ENCODE peak calls at places on chromosomes 1 and 21, in nine cellular contexts. S is prostate gland, X is A549, N is heart right ventricle, F is pancreas, Y is cardiac muscle cell, H is H1, G is body of pancreas, D is right lobe of liver. Q is an unnamed sample.
A peak's percentile ranks its signal among the peaks of the same experiment; 100 is the strongest.

GRCh38 chr1:44019398-44020044 is 11.7 kb downstream of the SLC6A9 start:
- DNase-seq in S (no peak), X (no peak), N (no peak), F (no peak), Y (no peak), H (no peak), G (no peak), D (no peak), Q (no peak)

GRCh38 chr1:183306317-183307042 is 111.7 kb downstream of the NMNAT2 start:
- DNase-seq in S (no peak), X (peak; percentile 33), N (peak; percentile 39), F (peak; percentile 81), Y (no peak), H (no peak), G (peak; percentile 84), D (no peak), Q (no peak)

GRCh38 chr1:9715536-9716226 is 64.2 kb downstream of the PIK3CD start:
- DNase-seq in S (no peak), X (no peak), N (no peak), F (no peak), Y (no peak), H (no peak), G (no peak), D (no peak), Q (no peak)

GRCh38 chr1:112522621-112523020 is 13.9 kb downstream of the WNT2B start:
- DNase-seq in S (no peak), X (no peak), N (no peak), F (no peak), Y (peak; percentile 93), H (no peak), G (no peak), D (no peak), Q (no peak)

GRCh38 chr1:51578383-51579109 is 38.3 kb upstream of the OSBPL9 start:
- DNase-seq in S (no peak), X (no peak), N (no peak), F (no peak), Y (no peak), H (no peak), G (peak; percentile 4), D (no peak), Q (no peak)

GRCh38 chr21:41953831-41954653 is at the start of gene C2CD2:
- DNase-seq in S (no peak), X (peak; percentile 47), N (peak; percentile 69), F (peak; percentile 71), Y (peak; percentile 85), H (peak; percentile 80), G (peak; percentile 67), D (peak; percentile 74), Q (no peak)

GRCh38 chr1:42966688-42967609 is 8.3 kb upstream of the SLC2A1 start:
- DNase-seq in S (peak; percentile 81), X (peak; percentile 88), N (no peak), F (peak; percentile 70), Y (peak; percentile 64), H (peak; percentile 63), G (peak; percentile 72), D (peak; percentile 23), Q (no peak)

GRCh38 chr1:195604287-195604686 is 1004.0 kb downstream of the KCNT2 start:
- DNase-seq in S (no peak), X (no peak), N (no peak), F (no peak), Y (no peak), H (no peak), G (no peak), D (no peak), Q (no peak)

GRCh38 chr1:111770916-111771315 is 15.2 kb downstream of the DDX20 start:
- DNase-seq in S (no peak), X (no peak), N (no peak), F (no peak), Y (peak; percentile 55), H (no peak), G (no peak), D (no peak), Q (no peak)

GRCh38 chr21:44428281-44428942 is 26.9 kb upstream of the LRRC3 start:
- DNase-seq in S (no peak), X (peak; percentile 20), N (no peak), F (peak; percentile 28), Y (no peak), H (peak; percentile 83), G (peak; percentile 31), D (peak; percentile 80), Q (no peak)

GRCh38 chr1:94792876-94793605 is 27.1 kb upstream of the SLC44A3 start:
- DNase-seq in S (no peak), X (no peak), N (no peak), F (no peak), Y (peak; percentile 63), H (no peak), G (no peak), D (no peak), Q (no peak)

GRCh38 chr1:167472729-167473529 is 45.4 kb downstream of the CD247 start:
- DNase-seq in S (no peak), X (no peak), N (no peak), F (no peak), Y (no peak), H (no peak), G (no peak), D (no peak), Q (no peak)

GRCh38 chr1:60894121-60894520 is 188.2 kb upstream of the NFIA start:
- DNase-seq in S (no peak), X (no peak), N (no peak), F (no peak), Y (no peak), H (no peak), G (no peak), D (no peak), Q (no peak)

DNA sequence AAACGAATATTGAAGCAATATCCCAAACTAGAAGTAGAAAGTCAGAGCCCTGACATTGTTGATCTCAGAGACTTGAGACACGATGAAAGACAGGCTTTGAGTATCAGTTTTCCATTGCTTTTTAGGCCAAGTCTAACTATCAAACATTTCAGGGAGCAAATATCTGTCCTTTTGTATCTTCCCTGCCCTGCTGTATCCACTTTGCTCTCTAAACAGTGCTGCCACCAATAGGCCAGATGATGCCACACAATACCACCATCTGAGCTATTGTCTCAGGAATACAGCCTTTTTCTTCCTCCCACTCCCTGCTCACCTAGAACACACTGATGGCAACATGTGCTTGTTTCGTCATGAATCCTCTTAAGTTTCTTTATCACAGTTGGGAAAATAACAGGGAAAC is 62.6 kb upstream of the SPAG17 start:
- DNase-seq in S (no peak), X (peak; percentile 1), N (no peak), F (no peak), Y (peak; percentile 21), H (no peak), G (peak; percentile 5), D (no peak), Q (no peak)
- TF ChIP-seq CTCF in S (no peak), X (no peak), N (no peak), F (no peak), Y (peak; percentile 45), H (no peak), G (peak; percentile 6), D (no peak), Q (no peak)

GRCh38 chr1:161978011-161978790 is 45.5 kb downstream of the OLFML2B start:
- DNase-seq in S (no peak), X (no peak), N (no peak), F (no peak), Y (no peak), H (no peak), G (no peak), D (no peak), Q (no peak)
- H3K4me3 ChIP-seq in S (no peak overlapping the region), X (no peak overlapping the region), N (no peak overlapping the region), F (no peak overlapping the region), Y (no peak overlapping the region), H (no peak overlapping the region), G (no peak overlapping the region), D (no peak overlapping the region), Q (no peak overlapping the region)

GRCh38 chr1:116413414-116413813 is 40.4 kb downstream of the ATP1A1 start:
- DNase-seq in S (no peak), X (no peak), N (no peak), F (no peak), Y (no peak), H (no peak), G (no peak), D (no peak), Q (no peak)

GRCh38 chr1:116411784-116412479 is 38.9 kb downstream of the ATP1A1 start:
- DNase-seq in S (no peak), X (no peak), N (no peak), F (no peak), Y (peak; percentile 35), H (no peak), G (peak; percentile 51), D (no peak), Q (no peak)

GRCh38 chr1:116412898-116413297 is 39.9 kb downstream of the ATP1A1 start:
- DNase-seq in S (no peak), X (no peak), N (no peak), F (no peak), Y (no peak), H (no peak), G (no peak), D (no peak), Q (no peak)

GRCh38 chr1:116414364-116414763 is 41.3 kb downstream of the ATP1A1 start:
- DNase-seq in S (no peak), X (no peak), N (no peak), F (no peak), Y (no peak), H (no peak), G (no peak), D (no peak), Q (no peak)

DNA sequence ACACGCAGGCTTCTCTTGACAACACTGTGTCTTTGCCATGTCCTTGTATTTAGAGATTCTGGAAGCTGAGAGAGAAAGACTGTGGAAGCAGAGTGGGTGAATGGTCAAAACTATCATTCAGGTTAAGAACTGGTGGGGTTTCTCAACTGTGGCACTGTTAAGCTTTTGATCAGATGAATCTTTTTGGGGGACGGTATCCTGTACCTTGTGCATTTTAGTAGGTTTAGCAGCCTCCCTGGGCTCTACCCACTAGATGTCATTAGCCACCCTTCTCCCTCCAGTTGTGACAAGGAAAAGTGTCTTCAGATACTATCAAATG is 39.4 kb downstream of the ATP1A1 start:
- DNase-seq in S (no peak), X (no peak), N (no peak), F (no peak), Y (no peak), H (no peak), G (no peak), D (no peak), Q (no peak)
- H3K27ac ChIP-seq in S (no peak overlapping the region), X (no peak overlapping the region), N (no peak overlapping the region), F (no peak overlapping the region), Y (peak overlapping the region; percentile 99), H (no peak overlapping the region), G (peak overlapping the region; percentile 4), D (no peak overlapping the region), Q (no peak overlapping the region)

DNA sequence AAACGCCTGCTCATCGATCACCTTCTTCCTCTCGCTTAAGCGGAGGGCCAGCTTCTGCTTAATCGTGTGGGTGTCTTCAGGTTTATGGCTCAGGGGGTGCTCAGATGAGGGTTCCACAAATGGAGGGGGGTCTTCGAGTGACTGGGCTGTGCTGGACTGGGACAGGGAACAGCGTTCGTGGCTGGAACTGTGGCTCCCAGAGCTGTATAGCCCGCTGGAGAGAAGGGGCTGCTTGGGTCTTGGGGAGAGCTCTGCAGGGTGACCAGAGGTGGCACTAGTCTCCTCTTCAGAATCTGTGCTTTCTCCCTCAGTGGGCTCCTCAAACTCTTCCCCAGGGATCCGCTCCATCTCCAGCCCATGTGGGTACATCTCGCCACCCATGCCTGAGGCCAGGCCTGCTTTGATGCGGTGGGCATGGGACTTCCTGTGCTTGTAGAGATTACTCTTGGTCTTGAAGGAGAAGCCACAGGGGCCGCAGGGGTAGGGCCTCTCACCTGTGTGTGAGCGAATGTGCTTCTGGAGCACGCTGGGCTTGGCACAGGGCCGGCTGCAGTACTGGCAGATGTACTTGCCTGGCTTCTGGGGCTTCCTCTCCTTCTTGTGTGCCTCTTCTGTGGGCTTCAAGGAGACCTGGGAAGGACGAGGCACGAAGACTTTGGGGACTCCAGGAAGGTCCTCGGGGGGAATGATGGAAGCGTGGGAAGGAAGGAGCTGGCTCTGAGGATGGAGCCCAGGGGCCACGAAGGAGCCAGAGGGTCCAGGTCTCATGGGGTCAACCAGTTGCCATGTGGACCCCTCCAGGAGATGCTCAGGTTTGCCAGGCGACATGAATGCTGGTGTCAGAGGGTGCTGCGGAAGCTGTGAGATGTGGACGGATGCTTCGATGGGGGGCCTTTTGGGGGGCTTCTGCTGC is 99.4 kb upstream of the EDN2 start:
- DNase-seq in S (no peak), X (no peak), N (no peak), F (no peak), Y (no peak), H (no peak), G (no peak), D (no peak), Q (no peak)
- TF ChIP-seq CTCF in S (no peak), X (no peak), N (no peak), F (no peak), Y (no peak), H (peak; percentile 12), G (no peak), D (no peak), Q (no peak)

Q was measured in thoracic aorta.